ENCODE peak calls at places on chromosomes 1 and 21, in four cellular contexts. One of them, this sample, is unnamed. For H3K27me3, the result is how much of the 10 kb centered on the place peaks cover.

GRCh38 chr1:153612755-153613331 is at the start of gene S100A16:
- DNase-seq in heart left ventricle: peak
- DNase-seq in endothelial cell of umbilical vein: peak
- DNase-seq in SJCRH30: peak
- DNase-seq in this sample: peak

GRCh38 chr1:64570267-64570666 is 100.3 kb downstream of the CACHD1 start:
- DNase-seq in heart left ventricle: no peak
- DNase-seq in SJCRH30: no peak
- DNase-seq in endothelial cell of umbilical vein: no peak
- DNase-seq in this sample: no peak

GRCh38 chr21:18764720-18765119 is 361.1 kb upstream of the TMPRSS15 start:
- DNase-seq in endothelial cell of umbilical vein: no peak
- DNase-seq in heart left ventricle: no peak
- DNase-seq in SJCRH30: no peak
- DNase-seq in this sample: no peak

GRCh38 chr1:23217421-23218115 is at the start of gene HTR1D:
- DNase-seq in heart left ventricle: no peak
- DNase-seq in endothelial cell of umbilical vein: no peak
- DNase-seq in SJCRH30: no peak
- DNase-seq in this sample: no peak

GRCh38 chr1:81391100-81391828 is 409.5 kb upstream of the ADGRL2 start:
- DNase-seq in heart left ventricle: no peak
- DNase-seq in endothelial cell of umbilical vein: no peak
- DNase-seq in SJCRH30: peak
- DNase-seq in this sample: no peak

GRCh38 chr1:18927654-18928272 is 25.4 kb upstream of the ALDH4A1 start:
- DNase-seq in heart left ventricle: no peak
- DNase-seq in endothelial cell of umbilical vein: peak
- DNase-seq in SJCRH30: no peak
- DNase-seq in this sample: no peak

GRCh38 chr21:35924714-35925301 is 135.5 kb downstream of the SETD4 start:
- DNase-seq in endothelial cell of umbilical vein: peak
- DNase-seq in SJCRH30: peak
- DNase-seq in heart left ventricle: no peak
- DNase-seq in this sample: no peak

GRCh38 chr1:30822966-30823581 is 65.5 kb upstream of the LAPTM5 start:
- DNase-seq in endothelial cell of umbilical vein: no peak
- DNase-seq in heart left ventricle: no peak
- DNase-seq in SJCRH30: no peak
- DNase-seq in this sample: no peak

GRCh38 chr1:59063501-59063900 is 233.4 kb upstream of the FGGY start:
- DNase-seq in endothelial cell of umbilical vein: peak
- DNase-seq in SJCRH30: no peak
- DNase-seq in heart left ventricle: no peak
- DNase-seq in this sample: no peak

GRCh38 chr1:26351591-26352337 is 2.2 kb downstream of the CRYBG2 start:
- DNase-seq in SJCRH30: no peak
- DNase-seq in endothelial cell of umbilical vein: no peak
- DNase-seq in heart left ventricle: no peak
- DNase-seq in this sample: no peak

GRCh38 chr1:118246646-118247045 is 61.6 kb upstream of the SPAG17 start:
- DNase-seq in heart left ventricle: no peak
- DNase-seq in endothelial cell of umbilical vein: no peak
- DNase-seq in SJCRH30: no peak
- DNase-seq in this sample: no peak

GRCh38 chr1:100713636-100714035 is 5.9 kb upstream of the VCAM1 start:
- DNase-seq in heart left ventricle: no peak
- DNase-seq in endothelial cell of umbilical vein: peak
- DNase-seq in SJCRH30: no peak
- DNase-seq in this sample: no peak

GRCh38 chr1:236762410-236762809 is 32.7 kb upstream of the MTR start:
- DNase-seq in SJCRH30: no peak
- DNase-seq in endothelial cell of umbilical vein: no peak
- DNase-seq in heart left ventricle: no peak
- DNase-seq in this sample: no peak

GRCh38 chr21:39484711-39485264 is 33.0 kb downstream of the SH3BGR start:
- DNase-seq in heart left ventricle: no peak
- DNase-seq in endothelial cell of umbilical vein: no peak
- DNase-seq in SJCRH30: no peak
- DNase-seq in this sample: no peak

GRCh38 chr1:46681333-46682034 is 9.8 kb downstream of the TEX38 start:
- DNase-seq in heart left ventricle: no peak
- DNase-seq in SJCRH30: no peak
- DNase-seq in endothelial cell of umbilical vein: no peak
- DNase-seq in this sample: no peak

GRCh38 chr1:1535989-1536937 is 4.2 kb downstream of the TMEM240 start:
- DNase-seq in heart left ventricle: no peak
- DNase-seq in endothelial cell of umbilical vein: no peak
- DNase-seq in SJCRH30: no peak
- DNase-seq in this sample: no peak

GRCh38 chr1:34167091-34167788 is 2.2 kb upstream of the CSMD2 start:
- DNase-seq in endothelial cell of umbilical vein: no peak
- DNase-seq in heart left ventricle: no peak
- DNase-seq in SJCRH30: peak
- DNase-seq in this sample: no peak

GRCh38 chr1:107883562-107883961 is 81.4 kb downstream of the VAV3 start:
- DNase-seq in heart left ventricle: no peak
- DNase-seq in endothelial cell of umbilical vein: no peak
- DNase-seq in SJCRH30: no peak
- DNase-seq in this sample: no peak

GRCh38 chr1:160664573-160665051 is 17.8 kb upstream of the SLAMF1 start:
- DNase-seq in heart left ventricle: no peak
- DNase-seq in endothelial cell of umbilical vein: no peak
- DNase-seq in SJCRH30: no peak
- DNase-seq in this sample: no peak

GRCh38 chr1:160665330-160666078 is 18.7 kb upstream of the SLAMF1 start:
- DNase-seq in heart left ventricle: peak
- DNase-seq in SJCRH30: no peak
- DNase-seq in endothelial cell of umbilical vein: no peak
- DNase-seq in this sample: no peak

GRCh38 chr1:160667896-160668295 is 21.1 kb upstream of the SLAMF1 start:
- DNase-seq in heart left ventricle: no peak
- DNase-seq in endothelial cell of umbilical vein: no peak
- DNase-seq in SJCRH30: no peak
- DNase-seq in this sample: no peak

GRCh38 chr1:160662888-160663287 is 16.0 kb upstream of the SLAMF1 start:
- DNase-seq in SJCRH30: no peak
- DNase-seq in heart left ventricle: no peak
- DNase-seq in endothelial cell of umbilical vein: no peak
- DNase-seq in this sample: no peak

DNA sequence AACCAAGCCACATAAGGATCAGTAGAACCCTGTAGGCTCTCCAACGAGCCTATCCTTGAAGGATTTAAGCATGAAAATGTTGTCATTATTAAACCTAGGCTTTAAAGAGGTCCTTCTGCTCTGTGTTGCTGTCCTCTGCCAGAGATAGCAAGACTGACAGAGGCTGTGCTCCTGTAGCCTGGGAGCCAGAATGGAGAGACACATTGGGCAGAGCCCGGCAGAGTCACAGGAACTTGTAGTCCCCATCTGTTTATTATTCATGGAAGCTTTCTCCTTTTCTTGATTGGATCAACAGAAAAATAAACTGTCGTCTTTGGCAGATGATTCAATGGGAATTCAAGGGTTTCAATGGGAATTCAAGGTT is 19.2 kb upstream of the SLAMF1 start:
- DNase-seq in SJCRH30: no peak
- DNase-seq in heart left ventricle: no peak
- DNase-seq in endothelial cell of umbilical vein: no peak
- DNase-seq in this sample: no peak
- H3K27me3 ChIP-seq in SJCRH30: under half
- H3K27me3 ChIP-seq in heart left ventricle: under half
- H3K27me3 ChIP-seq in endothelial cell of umbilical vein: under half
- H3K27me3 ChIP-seq in this sample: under half

DNA sequence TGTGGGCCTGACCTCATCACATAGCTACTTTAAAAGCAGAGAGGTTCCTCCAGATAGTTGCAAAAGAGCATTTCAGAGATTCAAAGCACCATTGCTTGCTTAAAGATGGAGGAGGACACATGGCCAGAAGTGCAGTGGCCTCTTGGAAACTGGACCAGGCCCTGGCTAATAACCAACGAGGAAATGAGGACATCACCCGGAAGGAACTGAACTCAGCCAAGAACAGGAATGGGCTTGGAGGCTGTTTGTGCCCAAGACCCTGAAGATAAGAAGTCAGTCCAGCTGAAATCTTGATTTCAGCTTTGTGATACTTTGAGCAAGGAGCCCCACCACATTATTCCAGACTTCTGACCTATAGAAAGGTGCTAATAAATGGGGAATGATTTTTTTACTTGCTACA is 437.0 kb downstream of the PTPRC start:
- DNase-seq in endothelial cell of umbilical vein: peak
- DNase-seq in heart left ventricle: no peak
- DNase-seq in SJCRH30: no peak
- DNase-seq in this sample: no peak
- H3K27ac ChIP-seq in endothelial cell of umbilical vein: no peak
- H3K27ac ChIP-seq in heart left ventricle: no peak
- H3K27ac ChIP-seq in SJCRH30: no peak
- H3K27ac ChIP-seq in this sample: no peak

DNA sequence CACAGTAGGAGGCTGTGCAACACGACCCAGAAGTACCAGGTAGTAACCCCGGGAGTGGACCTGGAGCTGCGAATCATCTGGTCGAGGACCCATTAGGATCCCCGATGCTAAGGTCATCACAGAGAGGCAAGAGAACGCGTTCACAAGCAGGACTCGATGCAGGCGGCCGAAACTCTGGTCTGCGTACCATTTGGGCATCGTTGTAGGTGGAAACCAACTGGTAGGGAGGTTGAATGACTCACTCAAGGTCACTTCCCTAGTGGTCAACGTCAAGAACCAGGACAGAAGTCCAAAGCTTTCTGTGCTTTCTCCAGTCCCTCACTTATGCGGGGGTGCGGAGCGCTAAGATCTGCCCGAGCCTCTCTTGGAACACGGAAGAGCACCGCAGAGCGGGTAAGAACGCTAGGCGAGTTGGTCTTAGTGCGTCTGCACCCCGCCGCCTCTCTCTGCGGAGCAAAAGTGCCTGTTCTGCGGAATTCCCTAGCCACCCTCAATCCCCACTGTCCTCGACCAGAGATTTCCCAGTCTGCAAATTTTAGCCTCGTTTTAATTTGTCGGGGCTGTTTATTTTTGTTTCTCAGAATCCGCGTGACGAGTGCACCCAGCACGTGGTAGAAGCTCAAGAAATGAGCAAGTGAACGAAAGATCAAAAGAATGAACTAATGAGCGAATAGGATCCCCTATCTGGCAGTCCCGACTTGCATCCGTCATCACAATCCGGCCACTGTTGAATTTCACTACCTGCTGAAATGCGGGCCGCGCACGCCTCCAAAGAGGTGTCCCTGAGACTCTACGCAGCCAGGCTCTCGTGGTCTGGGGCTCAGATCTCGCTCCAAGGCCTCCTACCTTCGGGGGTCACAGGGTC is 12.2 kb downstream of the HLX start:
- DNase-seq in endothelial cell of umbilical vein: no peak
- DNase-seq in SJCRH30: no peak
- DNase-seq in heart left ventricle: no peak
- DNase-seq in this sample: no peak
- H3K27me3 ChIP-seq in endothelial cell of umbilical vein: half or more
- H3K27me3 ChIP-seq in SJCRH30: under half
- H3K27me3 ChIP-seq in heart left ventricle: half or more
- H3K27me3 ChIP-seq in this sample: under half

GRCh38 chr1:9211291-9211811 is 23.2 kb upstream of the H6PD start:
- DNase-seq in heart left ventricle: no peak
- DNase-seq in SJCRH30: no peak
- DNase-seq in endothelial cell of umbilical vein: peak
- DNase-seq in this sample: no peak

GRCh38 chr1:9204156-9204720 is 30.3 kb upstream of the H6PD start:
- DNase-seq in SJCRH30: no peak
- DNase-seq in heart left ventricle: no peak
- DNase-seq in endothelial cell of umbilical vein: no peak
- DNase-seq in this sample: no peak

GRCh38 chr1:9203623-9204022 is 31.0 kb upstream of the H6PD start:
- DNase-seq in endothelial cell of umbilical vein: no peak
- DNase-seq in SJCRH30: no peak
- DNase-seq in heart left ventricle: no peak
- DNase-seq in this sample: no peak

GRCh38 chr1:9207715-9208114 is 26.9 kb upstream of the H6PD start:
- DNase-seq in SJCRH30: no peak
- DNase-seq in heart left ventricle: no peak
- DNase-seq in endothelial cell of umbilical vein: no peak
- DNase-seq in this sample: no peak

GRCh38 chr1:9207086-9207485 is 27.5 kb upstream of the H6PD start:
- DNase-seq in heart left ventricle: no peak
- DNase-seq in SJCRH30: no peak
- DNase-seq in endothelial cell of umbilical vein: no peak
- DNase-seq in this sample: no peak
- H3K27ac ChIP-seq in heart left ventricle: no peak
- H3K27ac ChIP-seq in SJCRH30: no peak
- H3K27ac ChIP-seq in endothelial cell of umbilical vein: no peak
- H3K27ac ChIP-seq in this sample: no peak

DNA sequence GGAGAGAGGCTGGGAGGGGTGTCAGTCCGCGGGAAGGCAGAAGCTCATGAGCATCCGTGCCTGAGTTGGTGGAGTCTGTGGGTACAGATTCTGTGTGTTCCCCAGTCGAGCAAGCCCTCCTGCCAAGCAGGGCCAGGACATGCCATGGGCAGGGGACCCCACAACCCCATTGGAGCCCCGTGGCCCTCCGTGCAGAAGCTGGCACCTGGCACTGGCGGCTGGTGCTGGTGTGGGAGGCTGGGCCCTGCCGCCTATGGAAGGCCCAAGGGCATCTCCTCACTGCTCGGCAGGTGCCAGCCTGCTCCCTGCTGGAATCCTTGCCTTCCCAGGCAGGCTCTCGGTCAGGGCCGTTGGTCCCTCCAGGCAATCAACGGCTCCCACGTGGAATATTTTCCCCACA is 73.7 kb downstream of the UBE2T start:
- DNase-seq in heart left ventricle: no peak
- DNase-seq in endothelial cell of umbilical vein: no peak
- DNase-seq in SJCRH30: no peak
- DNase-seq in this sample: no peak
- H3K27me3 ChIP-seq in heart left ventricle: under half
- H3K27me3 ChIP-seq in endothelial cell of umbilical vein: under half
- H3K27me3 ChIP-seq in SJCRH30: half or more
- H3K27me3 ChIP-seq in this sample: under half

DNA sequence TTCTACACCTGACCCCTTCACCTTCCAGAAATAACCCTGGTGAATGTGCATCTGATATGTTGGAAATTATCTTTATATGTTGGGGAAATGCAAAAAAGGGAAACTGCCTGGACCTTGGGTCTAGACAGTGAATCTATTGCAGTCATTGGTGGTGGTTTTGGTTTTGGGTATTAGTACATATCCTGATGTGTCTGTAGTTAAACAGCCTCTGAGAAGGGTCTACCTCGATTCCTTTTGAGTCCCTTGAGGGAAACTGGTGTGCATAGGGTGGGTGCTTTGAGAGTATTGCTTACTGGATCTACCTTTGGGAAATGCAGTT is 127.3 kb upstream of the KIAA0040 start:
- DNase-seq in SJCRH30: no peak
- DNase-seq in heart left ventricle: no peak
- DNase-seq in endothelial cell of umbilical vein: no peak
- DNase-seq in this sample: no peak
- H3K27ac ChIP-seq in SJCRH30: no peak
- H3K27ac ChIP-seq in heart left ventricle: no peak
- H3K27ac ChIP-seq in endothelial cell of umbilical vein: no peak
- H3K27ac ChIP-seq in this sample: no peak